ENCODE peak calls at places on chromosomes 16 and 17, in seven cellular contexts. D is neuronal stem cell, E is mesenchymal stem cell, S is IMR-90, A is mesendoderm, B is H1, O is trophoblast cell. P is an unnamed sample. For H3K4me1, the result is how much of the 10 kb centered on the place peaks cover.

GRCh38 chr16:89602273-89602951 is 11.0 kb upstream of the DPEP1 start:
- DNase-seq in D (peak), B (peak), S (peak), O (peak), E (peak), A (peak), P (peak)

GRCh38 chr16:11224894-11225676 is 30.9 kb downstream of the SOCS1 start:
- DNase-seq in S (peak), A (no peak), O (no peak), D (no peak), E (peak), B (no peak), P (no peak)

GRCh38 chr17:62652251-62653001 is 25.0 kb downstream of the MRC2 start:
- DNase-seq in O (peak), B (peak), S (peak), D (peak), A (peak), E (peak), P (no peak)

GRCh38 chr16:85126731-85127662 is 14.7 kb upstream of the CIBAR2 start:
- DNase-seq in S (peak), O (peak), D (peak), A (peak), E (peak), B (peak), P (no peak)

GRCh38 chr16:25126820-25127232 is 15.3 kb downstream of the LCMT1 start:
- DNase-seq in D (no peak), E (peak), B (no peak), S (peak), A (peak), O (peak), P (no peak)

GRCh38 chr17:44014437-44015172 is at the start of gene TMEM101:
- DNase-seq in S (peak), A (peak), E (peak), B (peak), O (peak), D (peak), P (peak)

GRCh38 chr16:59021751-59022150 is 287.6 kb upstream of the GOT2 start:
- DNase-seq in A (no peak), O (no peak), D (no peak), E (peak), B (no peak), S (peak), P (no peak)

GRCh38 chr17:66339563-66339962 is 37.1 kb downstream of the PRKCA start:
- DNase-seq in E (no peak), A (no peak), S (no peak), D (no peak), B (no peak), O (no peak), P (no peak)

GRCh38 chr17:77332981-77333685 is 192.4 kb downstream of the SEC14L1 start:
- DNase-seq in D (no peak), S (peak), B (no peak), E (peak), A (no peak), O (peak), P (no peak)

GRCh38 chr17:80838381-80839345 is 153.0 kb upstream of the CHMP6 start:
- DNase-seq in D (no peak), E (no peak), A (no peak), S (no peak), B (no peak), O (no peak), P (no peak)

GRCh38 chr17:38739305-38739704 is 8.8 kb downstream of the PCGF2 start:
- DNase-seq in B (no peak), S (no peak), O (no peak), A (no peak), E (no peak), D (no peak), P (no peak)

GRCh38 chr17:82449136-82449882 is 1.2 kb downstream of the CYBC1 start:
- DNase-seq in E (no peak), S (no peak), D (no peak), A (peak), B (no peak), O (no peak), P (peak)

DNA sequence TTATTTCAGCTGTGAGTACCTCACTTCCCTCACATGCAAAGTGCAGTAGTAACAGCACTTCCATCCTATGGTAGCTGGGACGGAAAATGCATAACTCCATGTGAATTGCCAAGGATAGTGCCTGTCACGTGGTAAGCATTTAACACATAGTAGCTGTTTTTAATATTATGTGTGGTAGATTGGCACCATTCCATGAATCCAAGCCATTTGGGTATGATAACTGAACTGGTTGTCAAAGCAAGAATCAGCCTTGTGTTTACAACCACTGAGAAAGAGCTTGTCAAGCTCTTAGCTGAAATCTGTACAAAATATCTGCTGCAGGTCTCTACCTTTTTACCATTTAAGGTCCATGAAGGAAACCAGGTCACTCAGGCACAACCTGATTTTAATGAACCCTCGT is 345.8 kb downstream of the CDH13 start:
- DNase-seq in A (no peak), B (no peak), O (no peak), E (no peak), D (no peak), S (no peak), P (no peak)
- H2BK120ac ChIP-seq in A (no peak), B (no peak), O (no peak), E (no peak), D (no peak), S (no peak), P (no peak)

DNA sequence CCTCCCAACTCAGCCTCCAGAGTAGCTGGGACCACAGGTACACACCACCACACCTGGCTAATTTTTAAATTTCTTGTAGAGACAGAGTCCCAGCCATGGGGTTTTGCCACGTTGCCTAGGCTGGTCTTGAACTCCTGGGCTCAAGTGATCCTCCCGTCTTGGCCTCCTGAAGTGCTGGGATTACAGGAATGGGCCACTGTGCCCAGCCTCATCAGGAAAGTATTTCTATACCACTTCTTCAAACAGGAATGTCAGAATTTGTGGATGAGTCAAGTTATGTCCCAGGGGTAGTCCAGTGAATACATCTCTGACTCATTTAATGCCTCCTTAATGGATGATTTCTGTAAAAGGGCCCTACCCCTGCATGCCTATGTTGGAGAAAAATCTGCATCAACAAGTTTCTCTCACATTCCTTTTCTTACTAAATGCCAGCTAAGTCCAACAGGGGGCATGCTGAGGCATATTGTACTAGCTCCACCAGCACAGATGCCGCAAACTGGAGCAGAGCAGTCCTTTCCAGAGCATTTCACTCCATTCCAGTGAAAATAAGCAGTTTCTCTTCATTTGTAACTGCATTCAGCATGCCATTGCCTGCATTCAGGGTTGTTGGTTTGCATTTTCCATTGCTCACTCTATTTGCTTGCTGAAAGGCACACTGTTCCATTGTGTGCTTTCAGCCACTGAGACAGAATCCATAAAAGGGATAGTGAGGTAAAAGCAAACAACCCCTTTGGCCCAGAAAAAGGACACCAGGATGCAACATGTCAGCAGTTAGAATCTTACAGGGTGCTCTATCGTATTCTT is 5.3 kb upstream of the CAVIN1 start:
- DNase-seq in O (peak), A (peak), D (peak), E (peak), S (peak), B (no peak), P (peak)
- H3K27ac ChIP-seq in O (peak), A (no peak), D (no peak), E (peak), S (peak), B (peak), P (peak)

GRCh38 chr16:49116873-49117272 is 164.8 kb downstream of the CBLN1 start:
- DNase-seq in A (peak), D (no peak), S (no peak), B (no peak), O (no peak), E (no peak), P (no peak)
- H3K4me1 ChIP-seq in A (under half), D (under half), S (under half), B (under half), O (under half), E (under half), P (under half)

GRCh38 chr16:29805232-29806095 is 865 bp upstream of the MAZ start:
- DNase-seq in A (peak), E (peak), O (peak), S (peak), B (peak), D (peak), P (peak)
- H2BK120ac ChIP-seq in A (peak), E (peak), O (peak), S (peak), B (no peak), D (peak), P (no peak)

GRCh38 chr16:88306411-88306810 is 76.3 kb upstream of the ZNF469 start:
- DNase-seq in A (no peak), D (no peak), O (peak), S (no peak), B (no peak), E (no peak), P (no peak)
- H3K27ac ChIP-seq in A (no peak), D (no peak), O (no peak), S (peak), B (no peak), E (peak), P (no peak)

DNA sequence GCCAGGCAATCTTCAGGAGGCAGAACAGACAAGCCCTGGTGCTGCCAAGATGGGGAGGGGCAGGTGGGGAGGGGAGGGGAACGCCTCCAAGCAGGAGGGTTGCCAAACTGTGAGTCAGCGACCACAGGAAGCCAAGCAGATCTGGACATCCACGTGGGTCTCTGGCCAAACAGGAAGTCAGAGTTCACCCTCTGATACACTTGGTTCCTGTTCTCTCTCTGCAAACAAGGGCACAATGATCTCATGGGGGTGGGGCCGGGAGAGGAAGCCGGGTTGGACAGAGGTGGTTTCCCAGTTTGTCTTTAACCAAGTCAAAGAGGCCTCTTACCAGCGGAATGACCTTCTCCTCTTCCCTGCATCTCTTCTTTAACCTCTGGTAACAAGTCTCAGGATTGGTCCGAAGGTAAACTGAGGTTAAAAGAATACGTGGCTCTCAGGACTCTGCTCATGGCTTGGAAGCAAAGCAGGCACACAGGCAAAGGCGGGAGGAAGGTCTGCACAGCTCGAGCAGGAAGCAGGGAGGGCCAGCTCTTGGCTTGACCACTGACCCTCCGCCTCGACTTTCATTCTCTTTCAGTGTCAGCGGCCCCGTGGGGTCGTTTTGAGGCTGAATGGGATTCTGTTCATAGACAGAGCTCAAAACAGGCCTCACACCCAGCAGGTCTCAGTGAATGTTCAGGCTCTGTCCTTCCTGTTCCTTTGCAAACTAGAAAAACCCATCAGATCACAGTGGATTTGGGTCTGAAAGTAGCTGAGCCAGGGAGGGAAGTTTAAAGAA is 32.9 kb downstream of the TK2 start:
- DNase-seq in D (no peak), S (peak), E (peak), B (no peak), A (peak), O (peak), P (peak)
- H3K4me1 ChIP-seq in D (under half), S (under half), E (half or more), B (under half), A (under half), O (under half), P (under half)

GRCh38 chr16:27028713-27029112 is 38.0 kb upstream of the C16orf82 start:
- DNase-seq in B (no peak), O (no peak), D (no peak), E (no peak), S (no peak), A (no peak), P (no peak)

GRCh38 chr16:27024010-27024409 is 42.7 kb upstream of the C16orf82 start:
- DNase-seq in D (no peak), B (no peak), E (no peak), O (no peak), A (no peak), S (no peak), P (no peak)

GRCh38 chr16:27020031-27020430 is 46.7 kb upstream of the C16orf82 start:
- DNase-seq in B (no peak), S (no peak), A (no peak), E (no peak), D (no peak), O (no peak), P (no peak)

GRCh38 chr16:27029525-27029924 is 37.2 kb upstream of the C16orf82 start:
- DNase-seq in B (no peak), A (no peak), S (no peak), E (no peak), D (no peak), O (no peak), P (no peak)

DNA sequence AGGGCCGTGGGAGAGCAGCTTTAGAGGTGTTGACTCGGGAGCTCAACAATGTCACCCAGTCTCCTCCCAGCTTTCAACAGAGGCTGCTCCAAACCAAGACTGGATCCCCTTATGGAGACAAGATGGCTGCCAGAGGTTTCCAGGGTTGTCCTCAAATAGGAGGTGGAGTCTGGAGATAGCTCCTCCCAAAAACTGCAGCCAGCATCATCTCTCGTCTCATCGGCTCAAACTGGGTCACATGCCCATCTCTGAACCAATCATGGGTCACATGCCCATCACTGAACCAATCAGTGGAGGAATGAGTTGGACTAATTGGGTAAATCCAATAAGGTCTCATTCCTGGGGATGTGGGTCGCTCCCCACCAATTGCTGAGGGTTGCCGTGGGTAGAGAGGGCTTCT is 41.1 kb upstream of the C16orf82 start:
- DNase-seq in S (no peak), D (no peak), A (peak), O (no peak), B (no peak), E (no peak), P (no peak)
- H2BK120ac ChIP-seq in S (no peak), D (no peak), A (no peak), O (no peak), B (no peak), E (no peak), P (no peak)

GRCh38 chr16:87188104-87188503 is 129.1 kb downstream of the C16orf95 start:
- DNase-seq in O (no peak), D (no peak), E (no peak), S (no peak), B (no peak), A (no peak), P (no peak)
- H3K27ac ChIP-seq in O (no peak), D (no peak), E (no peak), S (no peak), B (no peak), A (no peak), P (no peak)

DNA sequence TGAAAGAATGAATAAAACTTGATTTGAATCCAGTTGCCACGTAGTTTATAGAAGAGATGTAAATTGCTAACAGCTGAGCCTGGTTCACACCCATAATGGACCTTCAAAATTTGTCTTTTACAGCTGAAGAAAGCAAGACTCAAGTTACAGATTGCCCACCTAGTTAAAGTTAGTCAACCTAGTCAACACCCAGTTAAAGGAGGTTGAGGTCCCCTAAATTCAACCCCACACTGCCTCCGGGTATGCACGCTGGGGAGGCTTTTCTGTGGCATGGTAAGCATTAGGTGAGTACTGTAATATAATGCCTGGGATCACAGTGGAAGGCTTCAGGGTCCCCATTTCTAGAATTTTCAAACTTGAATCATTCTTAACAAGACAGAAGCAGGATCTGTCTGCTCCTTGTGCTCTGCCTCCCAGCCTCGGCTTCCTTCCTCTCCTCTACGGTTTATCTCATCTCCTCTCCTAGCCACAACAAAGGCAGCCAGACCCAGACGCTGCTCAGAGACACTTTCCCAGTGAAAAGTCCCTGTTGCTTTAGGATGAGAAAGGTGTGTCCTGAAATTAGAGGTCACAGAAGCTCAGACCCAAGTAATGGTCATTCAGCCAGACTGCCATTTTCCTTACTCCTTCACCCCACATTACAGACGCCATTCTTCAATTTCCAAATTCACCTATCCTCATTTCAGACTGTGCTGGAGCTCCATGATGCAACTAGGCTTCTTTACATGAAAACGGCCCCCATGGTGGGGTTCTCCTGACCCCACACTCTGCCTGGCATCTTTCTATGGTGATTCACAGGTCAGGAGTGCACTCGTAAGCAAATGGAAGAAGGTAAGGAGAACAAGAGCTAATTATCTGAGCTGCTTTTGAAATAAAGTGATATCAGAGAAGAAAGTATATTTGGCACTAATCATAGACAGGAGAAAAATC is 27.2 kb upstream of the SUPT4H1 start:
- DNase-seq in E (no peak), O (no peak), B (peak), A (peak), S (no peak), D (no peak), P (no peak)
- H3K4me1 ChIP-seq in E (under half), O (under half), B (under half), A (under half), S (under half), D (under half), P (under half)

P was measured in H9.